ENCODE peak calls at places on chromosomes 2 and 18, in eight cellular contexts. E is H54, X is posterior cingulate gyrus, O is HCT116, J is NCI-H1417, U is lung microvascular endothelial cell, C is HT1080, Q is omental fat pad. P is an unnamed sample.

GRCh38 chr2:25941042-25941441 is 41.3 kb downstream of the KIF3C start:
- DNase-seq in E (no peak), X (no peak), O (no peak), J (no peak), U (no peak), C (no peak), Q (no peak), P (no peak)

GRCh38 chr2:36453652-36454051 is 98.1 kb downstream of the CRIM1 start:
- DNase-seq in E (no peak), X (no peak), O (no peak), J (no peak), U (no peak), C (no peak), Q (no peak), P (no peak)

GRCh38 chr2:67437132-67437531 is 40.0 kb downstream of the ETAA1 start:
- DNase-seq in E (no peak), X (no peak), O (no peak), J (peak), U (no peak), C (no peak), Q (no peak), P (no peak)

GRCh38 chr2:72954376-72955187 is 37.3 kb downstream of the EMX1 start:
- DNase-seq in E (no peak), X (peak), O (no peak), J (no peak), U (no peak), C (no peak), Q (no peak), P (no peak)

GRCh38 chr18:28582724-28583123 is 405.8 kb upstream of the CDH2 start:
- DNase-seq in E (no peak), X (no peak), O (no peak), J (peak), U (no peak), C (no peak), Q (no peak), P (no peak)

GRCh38 chr2:83971547-83971946 is 487.5 kb downstream of the SUCLG1 start:
- DNase-seq in E (no peak), X (no peak), O (no peak), J (no peak), U (no peak), C (peak), Q (no peak), P (no peak)

GRCh38 chr2:9757430-9758287 is 85.6 kb upstream of the TAF1B start:
- DNase-seq in E (no peak), X (peak), O (no peak), J (no peak), U (peak), C (no peak), Q (no peak), P (no peak)

GRCh38 chr2:42090216-42090615 is 42.4 kb downstream of the PKDCC start:
- DNase-seq in E (no peak), X (peak), O (no peak), J (no peak), U (no peak), C (no peak), Q (no peak), P (no peak)

GRCh38 chr2:72579595-72580180 is 246.1 kb downstream of the EXOC6B start:
- DNase-seq in E (no peak), X (no peak), O (peak), J (peak), U (peak), C (peak), Q (no peak), P (peak)

P was measured in Karpas-422.